ENCODE peak calls at places on chromosomes 2 and 18, in seven cellular contexts. M is neuronal stem cell, H is H9, C is IMR-90, A is H1, G is mesenchymal stem cell, P is trophoblast cell. W is an unnamed sample.

GRCh38 chr2:212088353-212088752 is 450.2 kb downstream of the ERBB4 start:
- DNase-seq in M (no peak), H (no peak), C (no peak), A (no peak), G (no peak), P (no peak), W (no peak)

GRCh38 chr2:62296833-62297641 is 101.1 kb downstream of the B3GNT2 start:
- DNase-seq in M (no peak), H (no peak), C (no peak), A (no peak), G (no peak), P (no peak), W (peak; percentile 69)

GRCh38 chr2:225103737-225104141 is 61.5 kb upstream of the DOCK10 start:
- DNase-seq in M (no peak), H (no peak), C (peak; percentile 73), A (no peak), G (peak; percentile 8), P (no peak), W (no peak)

GRCh38 chr2:121253021-121253673 is 31.9 kb downstream of the TFCP2L1 start:
- DNase-seq in M (no peak), H (no peak), C (no peak), A (no peak), G (no peak), P (no peak), W (no peak)

GRCh38 chr2:240833724-240834285 is 13.8 kb upstream of the KIF1A start:
- DNase-seq in M (no peak), H (no peak), C (no peak), A (no peak), G (no peak), P (no peak), W (no peak)

GRCh38 chr2:216563646-216564045 is 65.0 kb downstream of the RPL37A start:
- DNase-seq in M (no peak), H (no peak), C (no peak), A (no peak), G (no peak), P (no peak), W (no peak)

GRCh38 chr18:43876286-43877082 is 599.2 kb upstream of the SYT4 start:
- DNase-seq in M (no peak), H (no peak), C (no peak), A (no peak), G (no peak), P (no peak), W (no peak)

GRCh38 chr18:79458917-79459803 is 63.4 kb downstream of the NFATC1 start:
- DNase-seq in M (no peak), H (no peak), C (no peak), A (no peak), G (no peak), P (no peak), W (no peak)

GRCh38 chr18:79394438-79395307 is 1.1 kb upstream of the NFATC1 start:
- DNase-seq in M (no peak), H (no peak), C (peak; percentile 49), A (peak; percentile 70), G (peak; percentile 88), P (peak; percentile 33), W (peak; percentile 78)

GRCh38 chr18:59063300-59063895 is 76.3 kb upstream of the SEC11C start:
- DNase-seq in M (no peak), H (no peak), C (no peak), A (no peak), G (peak; percentile 30), P (no peak), W (no peak)

GRCh38 chr2:75140288-75140687 is 59.0 kb downstream of the TACR1 start:
- DNase-seq in M (no peak), H (no peak), C (no peak), A (no peak), G (peak; percentile 28), P (no peak), W (no peak)

GRCh38 chr18:35497006-35497333 is 790 bp downstream of the INO80C start:
- DNase-seq in M (no peak), H (no peak), C (peak; percentile 51), A (no peak), G (peak; percentile 74), P (peak; percentile 26), W (no peak)

GRCh38 chr18:43805646-43806194 is 528.4 kb upstream of the SYT4 start:
- DNase-seq in M (no peak), H (no peak), C (no peak), A (no peak), G (peak; percentile 79), P (no peak), W (no peak)

GRCh38 chr2:162092656-162093556 is 18.9 kb upstream of the DPP4 start:
- DNase-seq in M (no peak), H (no peak), C (peak; percentile 96), A (no peak), G (peak; percentile 86), P (peak; percentile 79), W (no peak)

GRCh38 chr18:27608742-27609141 is 423.6 kb upstream of the CHST9 start:
- DNase-seq in M (no peak), H (no peak), C (no peak), A (no peak), G (no peak), P (no peak), W (no peak)

GRCh38 chr2:100812141-100812540 is 7.8 kb upstream of the NPAS2 start:
- DNase-seq in M (no peak), H (no peak), C (no peak), A (no peak), G (no peak), P (no peak), W (no peak)

GRCh38 chr2:56185582-56186046 is 1.8 kb downstream of the CCDC85A start:
- DNase-seq in M (peak; percentile 40), H (peak; percentile 69), C (no peak), A (peak; percentile 64), G (peak; percentile 61), P (no peak), W (peak; percentile 70)

GRCh38 chr2:217714268-217714643 is 288.5 kb downstream of the TNS1 start:
- DNase-seq in M (peak; percentile 67), H (no peak), C (peak; percentile 56), A (no peak), G (peak; percentile 75), P (no peak), W (peak; percentile 25)

GRCh38 chr2:11669454-11670291 is at the start of gene NTSR2:
- DNase-seq in M (peak; percentile 73), H (peak; percentile 89), C (peak; percentile 53), A (peak; percentile 89), G (peak; percentile 54), P (peak; percentile 42), W (peak; percentile 89)

GRCh38 chr2:168343586-168343985 is 96.2 kb upstream of the STK39 start:
- DNase-seq in M (no peak), H (no peak), C (peak; percentile 41), A (no peak), G (peak; percentile 14), P (no peak), W (no peak)

GRCh38 chr2:235113854-235114253 is 162.0 kb downstream of the SH3BP4 start:
- DNase-seq in M (no peak), H (peak; percentile 91), C (no peak), A (peak; percentile 68), G (no peak), P (no peak), W (peak; percentile 87)

GRCh38 chr2:160694631-160695030 is 201.0 kb upstream of the RBMS1 start:
- DNase-seq in M (no peak), H (no peak), C (peak; percentile 4), A (no peak), G (no peak), P (no peak), W (no peak)

GRCh38 chr18:67300498-67300897 is 216.0 kb downstream of the DSEL start:
- DNase-seq in M (peak; percentile 23), H (no peak), C (no peak), A (no peak), G (no peak), P (no peak), W (peak; percentile 64)

GRCh38 chr2:127067620-127068350 is 39.2 kb downstream of the BIN1 start:
- DNase-seq in M (peak; percentile 48), H (peak; percentile 87), C (peak; percentile 52), A (peak; percentile 95), G (peak; percentile 62), P (peak; percentile 61), W (peak; percentile 95)

GRCh38 chr2:105502625-105503334 is 103.9 kb upstream of the FHL2 start:
- DNase-seq in M (no peak), H (no peak), C (no peak), A (no peak), G (no peak), P (no peak), W (no peak)

GRCh38 chr2:7773362-7773973 is 856.3 kb downstream of the RNF144A start:
- DNase-seq in M (no peak), H (no peak), C (no peak), A (no peak), G (no peak), P (peak; percentile 11), W (peak; percentile 18)

GRCh38 chr2:59196511-59196910 is 955.4 kb upstream of the FANCL start:
- DNase-seq in M (no peak), H (no peak), C (peak; percentile 15), A (no peak), G (peak; percentile 78), P (no peak), W (no peak)

GRCh38 chr2:149744845-149745244 is 157.3 kb upstream of the MMADHC start:
- DNase-seq in M (no peak), H (no peak), C (peak; percentile 78), A (no peak), G (peak; percentile 59), P (no peak), W (no peak)

GRCh38 chr2:205699554-205700289 is 17.4 kb downstream of the NRP2 start:
- DNase-seq in M (no peak), H (no peak), C (no peak), A (no peak), G (no peak), P (no peak), W (peak; percentile 86)

GRCh38 chr2:83967854-83968253 is 491.2 kb downstream of the SUCLG1 start:
- DNase-seq in M (no peak), H (no peak), C (no peak), A (no peak), G (no peak), P (no peak), W (peak; percentile 72)
- H3K4ac ChIP-seq in M (no peak overlapping the region), H (no peak overlapping the region), C (no peak overlapping the region), A (no peak overlapping the region), G (no peak overlapping the region), P (no peak overlapping the region), W (no peak overlapping the region)

DNA sequence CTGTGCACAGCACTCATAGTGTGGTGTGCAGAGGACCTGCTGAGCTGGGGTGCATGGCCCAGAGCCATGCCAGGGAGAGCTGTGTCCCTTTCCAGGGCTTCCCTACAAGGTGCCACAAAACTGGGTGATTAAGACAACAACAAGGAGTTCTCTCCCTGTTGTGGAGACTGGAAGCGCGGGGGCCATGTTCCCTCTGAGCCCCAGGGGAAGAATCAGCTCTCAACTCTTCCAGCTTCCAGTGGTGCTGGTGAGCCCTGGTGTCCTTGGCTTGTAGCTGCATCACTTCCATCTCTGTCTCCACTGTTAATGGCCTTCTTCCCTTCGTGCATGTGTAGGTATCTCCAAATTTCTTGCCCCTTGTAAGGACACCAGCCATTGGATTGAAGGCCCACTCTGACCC is 73.3 kb downstream of the CABLES1 start:
- DNase-seq in M (no peak), H (no peak), C (no peak), A (no peak), G (no peak), P (no peak), W (no peak)
- H3K4ac ChIP-seq in M (no peak overlapping the region), H (no peak overlapping the region), C (peak overlapping the region; percentile 4), A (no peak overlapping the region), G (no peak overlapping the region), P (no peak overlapping the region), W (no peak overlapping the region)

GRCh38 chr2:109467701-109468100 is 146.1 kb downstream of the SEPTIN10 start:
- DNase-seq in M (no peak), H (no peak), C (no peak), A (no peak), G (no peak), P (peak; percentile 98), W (no peak)
- H3K4ac ChIP-seq in M (no peak overlapping the region), H (no peak overlapping the region), C (peak overlapping the region; percentile 51), A (no peak overlapping the region), G (no peak overlapping the region), P (peak overlapping the region; percentile 86), W (no peak overlapping the region)

GRCh38 chr2:38528008-38528442 is 74.7 kb downstream of the HNRNPLL start:
- DNase-seq in M (no peak), H (peak; percentile 67), C (peak; percentile 69), A (peak; percentile 79), G (peak; percentile 62), P (peak; percentile 56), W (peak; percentile 69)
- H3K4ac ChIP-seq in M (no peak overlapping the region), H (no peak overlapping the region), C (no peak overlapping the region), A (no peak overlapping the region), G (no peak overlapping the region), P (peak overlapping the region; percentile 27), W (no peak overlapping the region)

W was measured in mesendoderm.